ENCODE peak calls at places on chromosome 3, in seven cellular contexts. One of them, this sample, is unnamed.

GRCh38 chr3:184635774-184636173 is 74.2 kb downstream of the EPHB3 start:
- DNase-seq in SK-N-SH: peak
- DNase-seq in HCT116: no peak
- DNase-seq in HepG2: no peak
- DNase-seq in H1: no peak
- DNase-seq in K562: no peak
- DNase-seq in GM12878: no peak
- DNase-seq in this sample: no peak

GRCh38 chr3:160981217-160981938 is 123.8 kb downstream of the B3GALNT1 start:
- DNase-seq in SK-N-SH: no peak
- DNase-seq in HCT116: no peak
- DNase-seq in HepG2: no peak
- DNase-seq in H1: no peak
- DNase-seq in K562: no peak
- DNase-seq in GM12878: peak
- DNase-seq in this sample: no peak

GRCh38 chr3:11910971-11911531 is 64.4 kb upstream of the TAMM41 start:
- DNase-seq in SK-N-SH: peak
- DNase-seq in HCT116: no peak
- DNase-seq in HepG2: no peak
- DNase-seq in H1: no peak
- DNase-seq in K562: no peak
- DNase-seq in GM12878: no peak
- DNase-seq in this sample: no peak

GRCh38 chr3:146283796-146284485 is 33.0 kb upstream of the PLSCR4 start:
- DNase-seq in SK-N-SH: no peak
- DNase-seq in HCT116: no peak
- DNase-seq in HepG2: peak
- DNase-seq in H1: no peak
- DNase-seq in K562: no peak
- DNase-seq in GM12878: no peak
- DNase-seq in this sample: no peak

GRCh38 chr3:131360191-131360590 is 21.4 kb upstream of the NUDT16 start:
- DNase-seq in SK-N-SH: no peak
- DNase-seq in HCT116: no peak
- DNase-seq in HepG2: no peak
- DNase-seq in H1: no peak
- DNase-seq in K562: no peak
- DNase-seq in GM12878: no peak
- DNase-seq in this sample: no peak

GRCh38 chr3:51966486-51966885 is 768 bp downstream of the PCBP4 start:
- DNase-seq in SK-N-SH: no peak
- DNase-seq in HCT116: no peak
- DNase-seq in HepG2: no peak
- DNase-seq in H1: no peak
- DNase-seq in K562: no peak
- DNase-seq in GM12878: no peak
- DNase-seq in this sample: no peak

GRCh38 chr3:57646723-57647122 is 46.2 kb downstream of the DENND6A start:
- DNase-seq in SK-N-SH: peak
- DNase-seq in HCT116: peak
- DNase-seq in HepG2: no peak
- DNase-seq in H1: no peak
- DNase-seq in K562: peak
- DNase-seq in GM12878: no peak
- DNase-seq in this sample: peak

GRCh38 chr3:187783098-187783497 is 37.8 kb upstream of the BCL6 start:
- DNase-seq in SK-N-SH: no peak
- DNase-seq in HCT116: no peak
- DNase-seq in HepG2: no peak
- DNase-seq in H1: no peak
- DNase-seq in K562: no peak
- DNase-seq in GM12878: no peak
- DNase-seq in this sample: peak

GRCh38 chr3:187967097-187967496 is 186.9 kb upstream of the LPP start:
- DNase-seq in SK-N-SH: no peak
- DNase-seq in HCT116: no peak
- DNase-seq in HepG2: no peak
- DNase-seq in H1: no peak
- DNase-seq in K562: no peak
- DNase-seq in GM12878: no peak
- DNase-seq in this sample: no peak

GRCh38 chr3:140420621-140421357 is 257.1 kb upstream of the TRIM42 start:
- DNase-seq in SK-N-SH: no peak
- DNase-seq in HCT116: no peak
- DNase-seq in HepG2: peak
- DNase-seq in H1: no peak
- DNase-seq in K562: no peak
- DNase-seq in GM12878: no peak
- DNase-seq in this sample: no peak

GRCh38 chr3:140424726-140425125 is 253.1 kb upstream of the TRIM42 start:
- DNase-seq in SK-N-SH: no peak
- DNase-seq in HCT116: no peak
- DNase-seq in HepG2: no peak
- DNase-seq in H1: no peak
- DNase-seq in K562: no peak
- DNase-seq in GM12878: no peak
- DNase-seq in this sample: no peak

GRCh38 chr3:140423146-140423545 is 254.7 kb upstream of the TRIM42 start:
- DNase-seq in SK-N-SH: no peak
- DNase-seq in HCT116: no peak
- DNase-seq in HepG2: no peak
- DNase-seq in H1: no peak
- DNase-seq in K562: no peak
- DNase-seq in GM12878: no peak
- DNase-seq in this sample: no peak

GRCh38 chr3:140421884-140422283 is 256.0 kb upstream of the TRIM42 start:
- DNase-seq in SK-N-SH: no peak
- DNase-seq in HCT116: no peak
- DNase-seq in HepG2: no peak
- DNase-seq in H1: no peak
- DNase-seq in K562: no peak
- DNase-seq in GM12878: no peak
- DNase-seq in this sample: no peak

GRCh38 chr3:140424211-140424610 is 253.7 kb upstream of the TRIM42 start:
- DNase-seq in SK-N-SH: no peak
- DNase-seq in HCT116: no peak
- DNase-seq in HepG2: no peak
- DNase-seq in H1: no peak
- DNase-seq in K562: no peak
- DNase-seq in GM12878: no peak
- DNase-seq in this sample: no peak
- TF ChIP-seq JUND in SK-N-SH: no peak
- TF ChIP-seq JUND in HCT116: no peak
- TF ChIP-seq JUND in HepG2: no peak
- TF ChIP-seq JUND in H1: no peak
- TF ChIP-seq JUND in K562: no peak
- TF ChIP-seq JUND in GM12878: no peak
- TF ChIP-seq JUND in this sample: no peak

GRCh38 chr3:39541917-39542329 is 74.4 kb downstream of the MOBP start:
- DNase-seq in SK-N-SH: peak
- DNase-seq in HCT116: peak
- DNase-seq in HepG2: no peak
- DNase-seq in H1: no peak
- DNase-seq in K562: no peak
- DNase-seq in GM12878: no peak
- DNase-seq in this sample: peak
- TF ChIP-seq JUND in SK-N-SH: no peak
- TF ChIP-seq JUND in HCT116: no peak
- TF ChIP-seq JUND in HepG2: no peak
- TF ChIP-seq JUND in H1: no peak
- TF ChIP-seq JUND in K562: no peak
- TF ChIP-seq JUND in GM12878: no peak
- TF ChIP-seq JUND in this sample: no peak

DNA sequence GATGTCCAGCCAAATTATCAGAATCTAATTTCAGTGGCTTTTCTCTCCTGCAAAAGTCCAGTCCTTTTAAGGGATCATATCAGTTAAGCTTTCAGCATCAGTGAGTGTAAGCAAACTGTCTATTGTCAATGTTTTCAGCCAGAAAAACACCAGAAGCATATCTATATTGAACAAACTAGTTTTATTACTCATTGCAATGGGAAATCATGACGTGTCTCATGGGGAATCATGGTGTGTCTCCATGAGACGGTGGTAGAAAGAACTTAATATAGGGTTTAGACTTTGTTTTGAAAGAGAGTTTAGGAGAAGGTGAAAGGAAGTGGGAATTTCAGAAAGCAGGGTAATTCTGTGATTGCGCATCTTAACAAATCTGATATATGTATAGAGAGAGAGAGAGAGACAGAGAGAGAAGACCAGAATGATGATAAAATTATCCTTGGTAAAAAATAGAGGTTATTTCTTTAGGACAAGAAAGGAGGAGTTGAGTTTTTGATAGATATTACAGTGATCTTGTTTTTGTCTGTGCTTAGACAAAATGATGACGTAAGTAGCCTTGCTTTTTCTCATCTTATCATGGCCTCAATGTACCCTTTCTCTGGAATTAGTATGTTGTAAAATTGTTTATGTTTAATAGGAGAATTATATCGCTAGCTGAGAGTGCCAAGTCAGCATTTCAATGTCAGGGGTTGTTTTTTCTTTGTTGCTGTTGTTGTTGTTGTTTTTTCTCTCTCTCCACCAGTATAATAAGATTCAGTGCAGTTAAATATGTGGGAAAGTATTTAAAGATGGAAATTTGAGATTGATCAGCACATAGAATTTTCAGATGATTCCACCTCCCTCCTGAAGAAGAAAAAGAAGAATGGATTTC is 129.9 kb upstream of the OSTN start:
- DNase-seq in SK-N-SH: no peak
- DNase-seq in HCT116: no peak
- DNase-seq in HepG2: no peak
- DNase-seq in H1: no peak
- DNase-seq in K562: no peak
- DNase-seq in GM12878: no peak
- DNase-seq in this sample: no peak
- TF ChIP-seq JUND in SK-N-SH: no peak
- TF ChIP-seq JUND in HCT116: no peak
- TF ChIP-seq JUND in HepG2: no peak
- TF ChIP-seq JUND in H1: no peak
- TF ChIP-seq JUND in K562: no peak
- TF ChIP-seq JUND in GM12878: no peak
- TF ChIP-seq JUND in this sample: no peak

GRCh38 chr3:84961492-84962255 is 2.9 kb downstream of the CADM2 start:
- DNase-seq in SK-N-SH: peak
- DNase-seq in HCT116: no peak
- DNase-seq in HepG2: no peak
- DNase-seq in H1: peak
- DNase-seq in K562: no peak
- DNase-seq in GM12878: no peak
- DNase-seq in this sample: no peak
- TF ChIP-seq JUND in SK-N-SH: no peak
- TF ChIP-seq JUND in HCT116: no peak
- TF ChIP-seq JUND in HepG2: no peak
- TF ChIP-seq JUND in H1: no peak
- TF ChIP-seq JUND in K562: no peak
- TF ChIP-seq JUND in GM12878: no peak
- TF ChIP-seq JUND in this sample: no peak

GRCh38 chr3:150829408-150829807 is 66.4 kb upstream of the SIAH2 start:
- DNase-seq in SK-N-SH: no peak
- DNase-seq in HCT116: no peak
- DNase-seq in HepG2: no peak
- DNase-seq in H1: no peak
- DNase-seq in K562: no peak
- DNase-seq in GM12878: no peak
- DNase-seq in this sample: no peak

GRCh38 chr3:150828997-150829396 is 66.0 kb upstream of the SIAH2 start:
- DNase-seq in SK-N-SH: no peak
- DNase-seq in HCT116: no peak
- DNase-seq in HepG2: peak
- DNase-seq in H1: no peak
- DNase-seq in K562: no peak
- DNase-seq in GM12878: no peak
- DNase-seq in this sample: no peak

GRCh38 chr3:150830745-150831144 is 67.8 kb upstream of the SIAH2 start:
- DNase-seq in SK-N-SH: no peak
- DNase-seq in HCT116: no peak
- DNase-seq in HepG2: no peak
- DNase-seq in H1: no peak
- DNase-seq in K562: no peak
- DNase-seq in GM12878: no peak
- DNase-seq in this sample: no peak

GRCh38 chr3:150828261-150828660 is 65.3 kb upstream of the SIAH2 start:
- DNase-seq in SK-N-SH: no peak
- DNase-seq in HCT116: no peak
- DNase-seq in HepG2: no peak
- DNase-seq in H1: no peak
- DNase-seq in K562: no peak
- DNase-seq in GM12878: no peak
- DNase-seq in this sample: no peak

DNA sequence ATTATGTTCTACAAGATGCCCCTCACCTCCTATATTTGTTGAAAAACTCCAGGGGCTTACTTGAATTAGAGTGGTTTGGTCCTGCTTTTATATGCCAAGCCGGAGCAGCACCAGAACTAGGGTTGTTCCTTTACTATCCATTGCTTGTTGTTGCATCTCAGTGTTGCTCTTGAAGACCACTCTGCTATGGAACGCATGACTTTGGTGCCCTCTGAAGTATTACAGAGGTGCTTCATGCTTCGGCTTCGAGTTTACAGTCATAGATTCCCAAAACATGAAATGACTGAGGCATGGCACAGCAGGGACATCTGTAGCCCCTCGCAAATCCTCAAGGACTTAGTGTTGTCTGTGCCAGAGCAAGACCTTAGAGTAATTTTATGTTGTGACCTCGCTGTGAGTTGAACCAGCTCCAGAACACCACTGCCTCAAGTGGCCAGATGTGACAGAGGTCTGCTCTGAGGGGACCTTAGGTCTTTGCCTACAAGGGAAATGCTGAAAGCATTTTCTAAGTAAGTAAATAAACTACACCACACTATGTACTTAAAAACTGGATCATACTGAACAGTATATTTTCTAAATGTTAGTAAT is 67.2 kb upstream of the SIAH2 start:
- DNase-seq in SK-N-SH: peak
- DNase-seq in HCT116: peak
- DNase-seq in HepG2: peak
- DNase-seq in H1: no peak
- DNase-seq in K562: peak
- DNase-seq in GM12878: no peak
- DNase-seq in this sample: peak
- TF ChIP-seq JUND in SK-N-SH: no peak
- TF ChIP-seq JUND in HCT116: no peak
- TF ChIP-seq JUND in HepG2: no peak
- TF ChIP-seq JUND in H1: no peak
- TF ChIP-seq JUND in K562: no peak
- TF ChIP-seq JUND in GM12878: no peak
- TF ChIP-seq JUND in this sample: no peak

This sample was measured in T47D.